ENCODE peak calls at places on chromosomes 2 and 18, in five cellular contexts. D, P, K, V and C are unnamed samples.

GRCh38 chr2:215374642-215375466 is 61.0 kb downstream of the FN1 start:
- DNase-seq in D (no peak), P (no peak), K (no peak), V (no peak), C (no peak)

GRCh38 chr2:70002241-70002896 is 40.9 kb upstream of the ASPRV1 start:
- DNase-seq in D (no peak), P (no peak), K (peak), V (no peak), C (no peak)

GRCh38 chr2:173205375-173205774 is 129.7 kb downstream of the MAP3K20 start:
- DNase-seq in D (peak), P (no peak), K (no peak), V (peak), C (no peak)

GRCh38 chr2:203664029-203664755 is 42.2 kb upstream of the CD28 start:
- DNase-seq in D (no peak), P (no peak), K (no peak), V (no peak), C (peak)

GRCh38 chr2:201414099-201415023 is 36.9 kb downstream of the TRAK2 start:
- DNase-seq in D (peak), P (no peak), K (no peak), V (no peak), C (no peak)

GRCh38 chr2:86046985-86047384 is 58.7 kb downstream of the POLR1A start:
- DNase-seq in D (no peak), P (no peak), K (no peak), V (no peak), C (no peak)

GRCh38 chr2:209422191-209422754 is 1.6 kb upstream of the MAP2 start:
- DNase-seq in D (no peak), P (no peak), K (peak), V (no peak), C (no peak)

GRCh38 chr18:24459772-24460171 is 665 bp upstream of the HRH4 start:
- DNase-seq in D (no peak), P (no peak), K (no peak), V (no peak), C (no peak)

GRCh38 chr2:97737421-97738235 is 24.3 kb downstream of the ZAP70 start:
- DNase-seq in D (no peak), P (no peak), K (no peak), V (no peak), C (no peak)

GRCh38 chr2:88307817-88308216 is 137.7 kb downstream of the THNSL2 start:
- DNase-seq in D (no peak), P (no peak), K (peak), V (no peak), C (peak)

GRCh38 chr2:36477315-36477714 is 120.7 kb downstream of the FEZ2 start:
- DNase-seq in D (no peak), P (no peak), K (no peak), V (no peak), C (no peak)

GRCh38 chr18:79588131-79588635 is 91.4 kb upstream of the CTDP1 start:
- DNase-seq in D (no peak), P (no peak), K (no peak), V (peak), C (no peak)

GRCh38 chr2:46615555-46616487 is 136.5 kb downstream of the TMEM247 start:
- DNase-seq in D (no peak), P (no peak), K (peak), V (peak), C (peak)

GRCh38 chr2:10487144-10488104 is 39.3 kb upstream of the ODC1 start:
- DNase-seq in D (no peak), P (no peak), K (peak), V (no peak), C (peak)

GRCh38 chr2:237471457-237472186 is 15.4 kb upstream of the MLPH start:
- DNase-seq in D (no peak), P (peak), K (peak), V (peak), C (peak)

GRCh38 chr2:178870703-178871102 is 63.5 kb upstream of the TTN start:
- DNase-seq in D (peak), P (no peak), K (no peak), V (no peak), C (peak)

GRCh38 chr2:11145350-11145749 is 9.9 kb upstream of the SLC66A3 start:
- DNase-seq in D (no peak), P (no peak), K (no peak), V (no peak), C (no peak)

GRCh38 chr2:128506127-128506526 is 187.5 kb upstream of the HS6ST1 start:
- DNase-seq in D (no peak), P (no peak), K (no peak), V (no peak), C (no peak)

GRCh38 chr2:71781695-71782228 is 328.4 kb downstream of the DYSF start:
- DNase-seq in D (no peak), P (no peak), K (no peak), V (no peak), C (no peak)

GRCh38 chr2:181678033-181678586 is 2.2 kb downstream of the NEUROD1 start:
- DNase-seq in D (peak), P (peak), K (peak), V (peak), C (peak)

GRCh38 chr2:132701810-132702209 is 31.8 kb upstream of the LYPD1 start:
- DNase-seq in D (peak), P (no peak), K (no peak), V (no peak), C (no peak)

GRCh38 chr2:149483004-149483605 is 104.5 kb downstream of the MMADHC start:
- DNase-seq in D (no peak), P (peak), K (no peak), V (no peak), C (no peak)

GRCh38 chr2:96928277-96928781 is 58.1 kb downstream of the FAM178B start:
- DNase-seq in D (peak), P (no peak), K (peak), V (no peak), C (peak)

GRCh38 chr2:31235504-31235902 is 1.6 kb downstream of the EHD3 start:
- DNase-seq in D (peak), P (no peak), K (peak), V (no peak), C (peak)

GRCh38 chr2:222964632-222965031 is 87.4 kb upstream of the KCNE4 start:
- DNase-seq in D (no peak), P (no peak), K (no peak), V (no peak), C (no peak)

GRCh38 chr2:197924483-197924882 is 120.1 kb downstream of the PLCL1 start:
- DNase-seq in D (no peak), P (no peak), K (no peak), V (no peak), C (no peak)

GRCh38 chr2:165539985-165540384 is 70.5 kb downstream of the CSRNP3 start:
- DNase-seq in D (no peak), P (no peak), K (peak), V (no peak), C (peak)

GRCh38 chr2:177239934-177240600 is 24.5 kb downstream of the NFE2L2 start:
- DNase-seq in D (peak), P (no peak), K (peak), V (peak), C (peak)